ENCODE peak calls at places on chromosomes 5 and 9, in six cellular contexts. D, K, H, O, T and M are unnamed samples.

GRCh38 chr5:58842851-58843250 is 260.0 kb downstream of the RAB3C start:
- DNase-seq in D (no peak), K (no peak), H (no peak), O (no peak), T (no peak), M (no peak)

GRCh38 chr5:97127727-97128126 is 14.7 kb downstream of the LIX1 start:
- DNase-seq in D (no peak), K (no peak), H (no peak), O (no peak), T (no peak), M (no peak)

GRCh38 chr5:27124590-27124989 is 86.2 kb upstream of the CDH9 start:
- DNase-seq in D (no peak), K (peak; percentile 45), H (no peak), O (no peak), T (peak; percentile 53), M (no peak)

GRCh38 chr9:37293664-37294524 is 128.6 kb upstream of the GRHPR start:
- DNase-seq in D (no peak), K (no peak), H (no peak), O (no peak), T (no peak), M (no peak)

GRCh38 chr5:164002214-164002613 is 496.8 kb downstream of the MAT2B start:
- DNase-seq in D (no peak), K (no peak), H (no peak), O (no peak), T (no peak), M (no peak)

GRCh38 chr9:70232476-70232875 is 26.3 kb upstream of the SMC5 start:
- DNase-seq in D (no peak), K (peak; percentile 39), H (no peak), O (no peak), T (no peak), M (no peak)

GRCh38 chr5:77776606-77777206 is 567 bp upstream of the TBCA start:
- DNase-seq in D (no peak), K (no peak), H (no peak), O (no peak), T (no peak), M (no peak)

GRCh38 chr5:148912714-148913398 is 86.4 kb downstream of the ADRB2 start:
- DNase-seq in D (no peak), K (peak; percentile 10), H (peak; percentile 20), O (peak; percentile 98), T (no peak), M (no peak)

GRCh38 chr5:129243058-129243457 is 148.5 kb downstream of the ISOC1 start:
- DNase-seq in D (no peak), K (no peak), H (no peak), O (no peak), T (peak; percentile 3), M (no peak)

GRCh38 chr5:140827704-140828401 is at the start of gene PCDHA6:
- DNase-seq in D (no peak), K (no peak), H (no peak), O (no peak), T (peak; percentile 47), M (no peak)

GRCh38 chr9:97940707-97941106 is 2.7 kb upstream of the HEMGN start:
- DNase-seq in D (no peak), K (no peak), H (no peak), O (no peak), T (no peak), M (no peak)

GRCh38 chr9:115364991-115365390 is 247.0 kb upstream of the TNC start:
- DNase-seq in D (no peak), K (no peak), H (no peak), O (peak; percentile 44), T (no peak), M (no peak)

GRCh38 chr9:91130796-91131318 is 230.9 kb downstream of the AUH start:
- DNase-seq in D (no peak), K (no peak), H (no peak), O (no peak), T (no peak), M (no peak)

GRCh38 chr5:133952729-133953567 is 15.5 kb downstream of the C5orf15 start:
- DNase-seq in D (peak; percentile 74), K (no peak), H (peak; percentile 15), O (peak; percentile 98), T (no peak), M (peak; percentile 80)

GRCh38 chr9:80004687-80005086 is 432.9 kb downstream of the TLE4 start:
- DNase-seq in D (no peak), K (no peak), H (no peak), O (peak; percentile 23), T (no peak), M (no peak)

GRCh38 chr9:135908334-135909204 is 1.2 kb upstream of the CAMSAP1 start:
- DNase-seq in D (no peak), K (no peak), H (no peak), O (no peak), T (no peak), M (peak; percentile 39)

GRCh38 chr5:19534751-19535150 is 453.2 kb downstream of the CDH18 start:
- DNase-seq in D (no peak), K (no peak), H (no peak), O (peak; percentile 12), T (no peak), M (no peak)

GRCh38 chr5:144189800-144190429 is 19.2 kb downstream of the KCTD16 start:
- DNase-seq in D (peak; percentile 29), K (no peak), H (no peak), O (peak; percentile 94), T (no peak), M (no peak)

GRCh38 chr9:13502503-13502902 is 223.0 kb upstream of the MPDZ start:
- DNase-seq in D (no peak), K (no peak), H (no peak), O (no peak), T (no peak), M (no peak)

GRCh38 chr5:159504857-159505304 is 174.6 kb upstream of the IL12B start:
- DNase-seq in D (peak; percentile 42), K (no peak), H (no peak), O (peak; percentile 66), T (peak; percentile 90), M (no peak)

GRCh38 chr9:19925674-19926503 is 137.1 kb upstream of the SLC24A2 start:
- DNase-seq in D (peak; percentile 79), K (peak; percentile 75), H (peak; percentile 77), O (peak; percentile 56), T (peak; percentile 84), M (no peak)

GRCh38 chr5:174528821-174529544 is 195.4 kb upstream of the MSX2 start:
- DNase-seq in D (no peak), K (no peak), H (no peak), O (no peak), T (no peak), M (no peak)

GRCh38 chr5:10595678-10596309 is 31.9 kb downstream of the ANKRD33B start:
- DNase-seq in D (peak; percentile 38), K (no peak), H (peak; percentile 15), O (peak; percentile 86), T (no peak), M (no peak)

GRCh38 chr9:97773091-97773490 is 76.0 kb upstream of the XPA start:
- DNase-seq in D (no peak), K (no peak), H (no peak), O (no peak), T (no peak), M (no peak)

GRCh38 chr9:37995348-37995737 is 73.7 kb downstream of the SHB start:
- DNase-seq in D (no peak), K (no peak), H (no peak), O (no peak), T (no peak), M (no peak)

GRCh38 chr9:120473626-120474025 is 106.3 kb downstream of the CDK5RAP2 start:
- DNase-seq in D (no peak), K (no peak), H (no peak), O (no peak), T (no peak), M (no peak)
- H3K36me3 ChIP-seq in D (peaks cover 12% of the 10 kb centered on the region), K (peaks cover 84% of the 10 kb centered on the region), H (peaks cover 17% of the 10 kb centered on the region), O (peaks cover 14% of the 10 kb centered on the region), T (peaks cover 7% of the 10 kb centered on the region), M (peaks cover 5% of the 10 kb centered on the region)

GRCh38 chr5:60399507-60399906 is 300.5 kb downstream of the DEPDC1B start:
- DNase-seq in D (no peak), K (no peak), H (no peak), O (no peak), T (no peak), M (peak; percentile 57)

GRCh38 chr5:60395712-60396329 is 304.1 kb downstream of the DEPDC1B start:
- DNase-seq in D (no peak), K (no peak), H (no peak), O (no peak), T (no peak), M (no peak)
- H3K36me3 ChIP-seq in D (no peaks in the 10 kb centered on the region), K (no peaks in the 10 kb centered on the region), H (no peaks in the 10 kb centered on the region), O (no peaks in the 10 kb centered on the region), T (no peaks in the 10 kb centered on the region), M (no peaks in the 10 kb centered on the region)

DNA sequence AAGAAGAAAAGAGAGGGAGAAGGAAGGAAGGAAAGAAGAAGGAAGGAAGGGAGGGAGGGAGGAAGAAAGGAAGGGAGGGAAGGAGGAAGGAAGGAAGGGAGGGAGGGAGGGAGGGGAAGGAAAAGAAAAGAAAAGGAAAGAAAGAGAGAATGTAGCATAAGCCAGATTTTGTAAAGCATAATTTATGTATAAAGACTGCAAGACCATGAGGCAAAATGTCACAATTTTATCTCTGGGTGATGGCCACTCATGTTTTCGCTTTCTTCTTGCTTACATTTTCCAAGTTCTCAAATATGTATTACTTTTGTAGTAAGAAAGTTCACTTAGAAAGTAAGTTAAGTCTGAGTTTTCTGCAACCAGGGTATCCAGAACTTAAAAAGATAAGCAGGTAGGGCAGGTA is 3.4 kb upstream of the RNF183 start:
- DNase-seq in D (no peak), K (no peak), H (no peak), O (no peak), T (no peak), M (no peak)
- H3K36me3 ChIP-seq in D (no peaks in the 10 kb centered on the region), K (no peaks in the 10 kb centered on the region), H (no peaks in the 10 kb centered on the region), O (no peaks in the 10 kb centered on the region), T (no peaks in the 10 kb centered on the region), M (no peaks in the 10 kb centered on the region)

GRCh38 chr5:372556-372910 is 51.0 kb downstream of the AHRR start:
- DNase-seq in D (no peak), K (no peak), H (no peak), O (no peak), T (no peak), M (no peak)
- H3K36me3 ChIP-seq in D (no peaks in the 10 kb centered on the region), K (no peaks in the 10 kb centered on the region), H (no peaks in the 10 kb centered on the region), O (no peaks in the 10 kb centered on the region), T (no peaks in the 10 kb centered on the region), M (no peaks in the 10 kb centered on the region)

DNA sequence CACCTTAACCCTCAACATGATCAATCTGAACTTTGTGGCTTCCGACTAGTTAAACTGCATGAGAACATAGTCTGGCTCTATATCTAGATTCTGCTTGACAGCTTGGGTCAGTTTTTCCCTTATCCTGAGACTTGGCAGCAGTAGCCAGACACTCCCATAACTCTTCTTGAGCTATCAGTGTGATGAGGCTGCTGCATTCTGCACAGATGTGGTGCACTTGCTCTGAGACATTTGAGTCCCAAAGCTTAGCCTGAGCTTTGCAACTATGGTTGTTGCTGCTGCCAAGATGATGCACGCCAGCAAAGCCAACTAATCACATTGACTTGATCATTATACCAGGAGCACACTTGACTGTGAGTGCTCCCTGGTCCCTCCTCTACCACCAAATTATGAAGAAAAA is 36.2 kb downstream of the MOCS2 start:
- DNase-seq in D (peak; percentile 33), K (peak; percentile 76), H (no peak), O (peak; percentile 8), T (no peak), M (no peak)
- H3K36me3 ChIP-seq in D (peaks cover 29% of the 10 kb centered on the region), K (no peaks in the 10 kb centered on the region), H (no peaks in the 10 kb centered on the region), O (peaks cover 47% of the 10 kb centered on the region), T (no peaks in the 10 kb centered on the region), M (no peaks in the 10 kb centered on the region)